ENCODE peak calls at places on chromosomes 11 and 22, in eight cellular contexts. O is body of pancreas, S is IMR-90, R is ovary, U is hepatocyte, Z is WERI-Rb-1, T is H9, C is colonic mucosa. P is an unnamed sample.

GRCh38 chr11:23278121-23278520 is 417.8 kb upstream of the CCDC179 start:
- DNase-seq in Z (no peak), O (no peak), C (no peak), T (no peak), S (peak), U (no peak), R (no peak), P (no peak)

GRCh38 chr22:41998361-41999261 is at the start of gene WBP2NL:
- DNase-seq in R (peak), U (no peak), T (no peak), C (peak), Z (no peak), O (peak), S (peak), P (peak)

GRCh38 chr11:9601041-9601875 is 27.8 kb downstream of the WEE1 start:
- DNase-seq in Z (no peak), U (no peak), O (no peak), C (peak), R (no peak), T (peak), S (peak), P (peak)

GRCh38 chr22:38638734-38639133 is 17.5 kb downstream of the FAM227A start:
- DNase-seq in S (peak), T (no peak), U (no peak), C (no peak), Z (no peak), R (no peak), O (no peak), P (no peak)

GRCh38 chr11:24239016-24239720 is 257.7 kb upstream of the LUZP2 start:
- DNase-seq in Z (peak), C (no peak), T (no peak), S (peak), O (no peak), U (no peak), R (no peak), P (no peak)

GRCh38 chr11:112880454-112880853 is 80.8 kb upstream of the NCAM1 start:
- DNase-seq in T (no peak), C (no peak), R (no peak), S (no peak), U (no peak), O (no peak), Z (no peak), P (no peak)

GRCh38 chr11:47099213-47099917 is 77.3 kb downstream of the ARFGAP2 start:
- DNase-seq in Z (no peak), O (no peak), R (no peak), C (peak), S (peak), U (no peak), T (no peak), P (peak)

GRCh38 chr11:118924591-118925585 is 838 bp downstream of the BCL9L start:
- DNase-seq in O (peak), T (peak), Z (peak), C (peak), R (peak), U (peak), S (peak), P (peak)

GRCh38 chr11:45051621-45052020 is 94.8 kb upstream of the PRDM11 start:
- DNase-seq in C (no peak), U (no peak), S (no peak), R (no peak), O (no peak), T (no peak), Z (no peak), P (no peak)

GRCh38 chr22:28899199-28899853 is 16.0 kb downstream of the ZNRF3 start:
- DNase-seq in T (no peak), R (peak), O (no peak), Z (no peak), U (no peak), C (no peak), S (peak), P (peak)

GRCh38 chr11:2435288-2436012 is 8.9 kb downstream of the TRPM5 start:
- DNase-seq in R (no peak), S (no peak), O (no peak), T (no peak), C (no peak), U (no peak), Z (no peak), P (no peak)

GRCh38 chr11:133928628-133929059 is 28.1 kb downstream of the IGSF9B start:
- DNase-seq in S (no peak), R (no peak), T (peak), Z (peak), U (no peak), O (no peak), C (peak), P (no peak)

GRCh38 chr11:2893935-2894334 is 8.4 kb upstream of the CDKN1C start:
- DNase-seq in S (no peak), U (no peak), T (no peak), O (no peak), R (no peak), Z (no peak), C (no peak), P (no peak)

GRCh38 chr11:110077866-110078325 is 15.3 kb upstream of the ZC3H12C start:
- DNase-seq in C (no peak), S (peak), R (no peak), O (no peak), U (peak), Z (no peak), T (no peak), P (peak)

DNA sequence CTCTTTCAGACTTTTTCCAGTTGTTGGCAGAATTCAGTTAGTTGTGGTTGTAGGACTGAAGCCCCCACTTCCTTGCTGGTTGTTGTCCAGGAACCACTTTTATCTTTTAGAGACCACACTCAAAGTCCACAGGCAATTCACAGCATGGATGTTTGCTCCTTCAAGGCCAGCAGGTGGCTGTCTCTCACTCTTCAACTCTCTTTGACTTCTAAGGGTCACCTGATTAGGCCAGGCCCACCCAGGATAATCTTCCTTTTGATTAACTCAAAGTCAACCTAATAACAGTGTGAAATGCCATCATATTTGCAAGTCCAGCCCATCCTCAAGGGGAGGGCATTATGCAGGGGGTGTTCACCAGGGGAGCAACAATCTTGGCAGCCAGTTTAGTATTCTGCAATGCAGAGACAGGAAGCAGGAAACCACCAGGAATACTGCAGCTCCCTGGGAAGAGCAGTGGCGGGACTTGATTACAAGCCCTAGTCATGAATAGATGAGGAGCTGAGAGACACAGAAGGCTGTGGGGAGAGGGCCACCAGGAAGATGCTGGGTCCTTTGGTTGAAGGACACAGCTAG is 52.4 kb downstream of the LRRC74B start:
- DNase-seq in Z (no peak), S (no peak), C (no peak), R (no peak), O (no peak), U (no peak), T (peak), P (no peak)
- TF ChIP-seq CTCF in Z (peak), S (no peak), C (no peak), R (no peak), O (no peak), U (no peak), T (peak), P (peak)

GRCh38 chr11:62646825-62647608 is 604 bp upstream of the GANAB start:
- DNase-seq in U (no peak), S (no peak), T (peak), R (no peak), Z (no peak), O (peak), C (no peak), P (no peak)
- H3K27ac ChIP-seq in U (peak), S (no peak), T (no peak), R (no peak), Z (peak), O (no peak), C (no peak), P (peak)

GRCh38 chr11:7098235-7098832 is 9.5 kb downstream of the RBMXL2 start:
- DNase-seq in C (no peak), O (no peak), S (peak), R (no peak), Z (no peak), T (no peak), U (peak), P (peak)
- TF ChIP-seq CTCF in C (peak), O (peak), S (peak), R (no peak), Z (peak), T (peak), U (peak), P (peak)

GRCh38 chr22:37485714-37486223 is 415 bp downstream of the MFNG start:
- DNase-seq in S (no peak), U (no peak), T (no peak), O (no peak), R (no peak), Z (no peak), C (no peak), P (no peak)

GRCh38 chr22:37484115-37485005 is 1.8 kb downstream of the MFNG start:
- DNase-seq in U (no peak), Z (peak), S (no peak), T (no peak), O (no peak), C (peak), R (no peak), P (no peak)

GRCh38 chr22:37486224-37486845 is at the start of gene MFNG:
- DNase-seq in C (peak), U (peak), S (peak), R (peak), T (peak), Z (peak), O (peak), P (peak)

GRCh38 chr22:37483594-37484114 is 2.5 kb downstream of the MFNG start:
- DNase-seq in O (no peak), T (no peak), S (no peak), R (no peak), C (no peak), Z (peak), U (no peak), P (no peak)

DNA sequence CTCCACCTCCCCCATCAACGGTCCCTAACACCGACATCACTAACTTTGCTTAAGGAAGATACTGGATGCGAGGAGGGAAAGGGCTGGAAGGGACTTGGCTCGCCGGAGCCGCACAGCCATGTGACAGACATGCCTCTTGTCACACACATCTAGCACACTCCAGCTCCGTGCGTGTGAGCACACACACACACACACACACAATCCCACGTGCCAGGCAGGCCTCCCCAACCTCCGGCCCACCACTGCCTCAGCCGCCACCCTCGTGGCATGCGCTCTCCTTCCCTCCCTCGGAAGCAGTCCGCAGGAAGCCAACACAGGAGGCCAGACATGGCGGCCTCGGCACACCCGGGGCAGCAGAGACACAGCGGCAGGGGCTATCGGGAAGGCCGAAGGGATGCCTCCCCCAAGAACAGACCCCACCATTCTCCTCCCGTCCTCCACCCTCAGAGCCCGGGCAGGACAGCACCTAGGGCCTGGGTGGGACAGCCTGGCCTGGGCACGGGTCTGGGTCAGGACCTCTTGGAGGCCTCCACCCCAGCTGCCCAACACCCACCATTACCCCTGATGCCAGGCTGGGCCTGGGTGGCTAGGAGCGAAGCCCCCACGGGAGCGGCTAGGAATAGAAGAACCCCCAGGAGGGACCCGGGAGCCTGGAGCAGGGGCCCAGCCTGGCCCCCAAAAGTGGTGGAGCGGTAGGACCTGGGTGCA is 1.0 kb downstream of the MFNG start:
- DNase-seq in C (no peak), Z (peak), T (no peak), R (no peak), O (no peak), S (no peak), U (no peak), P (no peak)
- H3K27ac ChIP-seq in C (peak), Z (peak), T (no peak), R (no peak), O (no peak), S (no peak), U (no peak), P (no peak)

GRCh38 chr11:65185869-65186341 is 4.2 kb downstream of the CAPN1 start:
- DNase-seq in R (no peak), S (no peak), O (no peak), T (no peak), C (no peak), Z (no peak), U (no peak), P (no peak)
- TF ChIP-seq CTCF in R (no peak), S (no peak), O (no peak), T (peak), C (no peak), Z (peak), U (no peak), P (peak)

GRCh38 chr11:111693224-111693937 is 72.8 kb downstream of the PPP2R1B start:
- DNase-seq in C (no peak), U (no peak), O (no peak), T (no peak), Z (no peak), S (no peak), R (no peak), P (no peak)
- H3K27ac ChIP-seq in C (no peak), U (no peak), O (no peak), T (no peak), Z (no peak), S (peak), R (no peak), P (no peak)

GRCh38 chr11:114254571-114255146 is 41.5 kb upstream of the NNMT start:
- DNase-seq in O (no peak), U (no peak), S (no peak), Z (no peak), T (no peak), R (no peak), C (no peak), P (no peak)

GRCh38 chr11:114250180-114250579 is 46.0 kb upstream of the NNMT start:
- DNase-seq in C (no peak), Z (no peak), R (no peak), S (no peak), U (no peak), T (no peak), O (no peak), P (no peak)

GRCh38 chr11:114253771-114254170 is 42.4 kb upstream of the NNMT start:
- DNase-seq in T (no peak), C (no peak), Z (no peak), R (no peak), O (no peak), U (no peak), S (no peak), P (no peak)

GRCh38 chr11:114250993-114251796 is 45.0 kb upstream of the NNMT start:
- DNase-seq in R (peak), O (no peak), S (no peak), C (no peak), Z (no peak), U (no peak), T (no peak), P (no peak)

GRCh38 chr11:114251797-114252327 is 44.3 kb upstream of the NNMT start:
- DNase-seq in R (peak), S (no peak), U (no peak), O (no peak), C (no peak), Z (no peak), T (peak), P (no peak)
- TF ChIP-seq CTCF in R (no peak), S (no peak), U (no peak), O (no peak), C (no peak), Z (peak), T (peak), P (no peak)

GRCh38 chr11:12914401-12914912 is 94.7 kb upstream of the RASSF10 start:
- DNase-seq in U (peak), O (peak), C (peak), Z (peak), T (peak), R (peak), S (peak), P (peak)
- H3K27ac ChIP-seq in U (no peak), O (no peak), C (no peak), Z (no peak), T (no peak), R (no peak), S (peak), P (no peak)

DNA sequence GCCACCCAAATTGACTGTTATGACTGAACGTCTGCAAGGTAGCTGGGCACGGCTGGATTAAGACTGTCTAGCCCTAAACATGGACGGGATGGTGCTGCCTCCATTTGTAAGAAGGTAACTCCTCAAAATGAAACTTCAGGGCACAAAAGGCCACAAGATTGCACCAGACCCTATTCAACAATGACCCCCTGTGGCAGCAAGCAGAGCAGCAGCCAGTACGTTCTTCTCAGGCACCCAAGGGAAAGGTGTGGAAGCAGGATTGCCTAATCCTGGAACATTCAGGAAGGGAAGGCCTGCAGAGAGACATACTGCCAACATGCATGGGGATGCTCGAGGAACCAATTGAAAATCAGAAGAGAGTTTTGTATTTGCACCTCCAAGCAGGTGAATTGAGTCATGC is 4.5 kb upstream of the TBX10 start:
- DNase-seq in Z (peak), C (no peak), O (no peak), T (peak), R (no peak), S (no peak), U (peak), P (peak)
- TF ChIP-seq CTCF in Z (peak), C (no peak), O (peak), T (peak), R (no peak), S (peak), U (no peak), P (peak)